ENCODE peak calls at places on chromosome 20, in five cellular contexts. One of them, this sample, is unnamed.

GRCh38 chr20:1467355-1468116 is 887 bp upstream of the NSFL1C start:
- DNase-seq in fibroblast of pulmonary artery: no peak
- DNase-seq in IMR-90: no peak
- DNase-seq in fibroblast of mammary gland: no peak
- DNase-seq in AG04450: no peak
- DNase-seq in this sample: no peak

GRCh38 chr20:48689388-48689787 is 138.4 kb downstream of the PREX1 start:
- DNase-seq in fibroblast of pulmonary artery: no peak
- DNase-seq in IMR-90: no peak
- DNase-seq in fibroblast of mammary gland: no peak
- DNase-seq in AG04450: no peak
- DNase-seq in this sample: no peak

GRCh38 chr20:17557675-17558006 is 12.2 kb upstream of the DSTN start:
- DNase-seq in fibroblast of pulmonary artery: peak
- DNase-seq in IMR-90: peak
- DNase-seq in fibroblast of mammary gland: peak
- DNase-seq in AG04450: peak
- DNase-seq in this sample: no peak

GRCh38 chr20:18412202-18412901 is 54.5 kb downstream of the DZANK1 start:
- DNase-seq in fibroblast of pulmonary artery: no peak
- DNase-seq in IMR-90: no peak
- DNase-seq in fibroblast of mammary gland: no peak
- DNase-seq in AG04450: no peak
- DNase-seq in this sample: no peak

GRCh38 chr20:528923-529594 is 14.5 kb downstream of the CSNK2A1 start:
- DNase-seq in fibroblast of pulmonary artery: peak
- DNase-seq in IMR-90: peak
- DNase-seq in fibroblast of mammary gland: peak
- DNase-seq in AG04450: peak
- DNase-seq in this sample: no peak

GRCh38 chr20:45917790-45918141 is 5.8 kb upstream of the PLTP start:
- DNase-seq in fibroblast of pulmonary artery: peak
- DNase-seq in IMR-90: peak
- DNase-seq in fibroblast of mammary gland: peak
- DNase-seq in AG04450: no peak
- DNase-seq in this sample: no peak

GRCh38 chr20:49478266-49478665 is 4.2 kb downstream of the KCNB1 start:
- DNase-seq in fibroblast of pulmonary artery: no peak
- DNase-seq in IMR-90: no peak
- DNase-seq in fibroblast of mammary gland: no peak
- DNase-seq in AG04450: no peak
- DNase-seq in this sample: no peak

GRCh38 chr20:31523361-31524283 is 9.4 kb downstream of the HM13 start:
- DNase-seq in fibroblast of pulmonary artery: peak
- DNase-seq in IMR-90: peak
- DNase-seq in fibroblast of mammary gland: peak
- DNase-seq in AG04450: no peak
- DNase-seq in this sample: no peak

GRCh38 chr20:51360451-51361230 is 181.9 kb downstream of the NFATC2 start:
- DNase-seq in fibroblast of pulmonary artery: peak
- DNase-seq in IMR-90: peak
- DNase-seq in fibroblast of mammary gland: peak
- DNase-seq in AG04450: peak
- DNase-seq in this sample: no peak

GRCh38 chr20:46695888-46696287 is 6.6 kb upstream of the TP53RK start:
- DNase-seq in fibroblast of pulmonary artery: peak
- DNase-seq in IMR-90: peak
- DNase-seq in fibroblast of mammary gland: no peak
- DNase-seq in AG04450: no peak
- DNase-seq in this sample: no peak

GRCh38 chr20:8664778-8665177 is 404.1 kb upstream of the PLCB4 start:
- DNase-seq in fibroblast of pulmonary artery: no peak
- DNase-seq in IMR-90: no peak
- DNase-seq in fibroblast of mammary gland: no peak
- DNase-seq in AG04450: no peak
- DNase-seq in this sample: no peak

GRCh38 chr20:53539516-53539915 is 54.1 kb downstream of the ZNF217 start:
- DNase-seq in fibroblast of pulmonary artery: no peak
- DNase-seq in IMR-90: no peak
- DNase-seq in fibroblast of mammary gland: no peak
- DNase-seq in AG04450: no peak
- DNase-seq in this sample: no peak

GRCh38 chr20:34301587-34302311 is 1.4 kb downstream of the AHCY start:
- DNase-seq in fibroblast of pulmonary artery: no peak
- DNase-seq in IMR-90: no peak
- DNase-seq in fibroblast of mammary gland: no peak
- DNase-seq in AG04450: no peak
- DNase-seq in this sample: no peak

GRCh38 chr20:61886721-61887658 is 178.7 kb downstream of the TAF4 start:
- DNase-seq in fibroblast of pulmonary artery: peak
- DNase-seq in IMR-90: peak
- DNase-seq in fibroblast of mammary gland: peak
- DNase-seq in AG04450: no peak
- DNase-seq in this sample: peak

GRCh38 chr20:1674361-1674760 is 16.8 kb upstream of the SIRPG start:
- DNase-seq in fibroblast of pulmonary artery: no peak
- DNase-seq in IMR-90: no peak
- DNase-seq in fibroblast of mammary gland: no peak
- DNase-seq in AG04450: no peak
- DNase-seq in this sample: no peak

GRCh38 chr20:13220194-13220856 is 749 bp upstream of the ISM1 start:
- DNase-seq in fibroblast of pulmonary artery: peak
- DNase-seq in IMR-90: peak
- DNase-seq in fibroblast of mammary gland: peak
- DNase-seq in AG04450: no peak
- DNase-seq in this sample: peak

GRCh38 chr20:48339147-48339985 is 488.4 kb downstream of the PREX1 start:
- DNase-seq in fibroblast of pulmonary artery: peak
- DNase-seq in IMR-90: peak
- DNase-seq in fibroblast of mammary gland: peak
- DNase-seq in AG04450: peak
- DNase-seq in this sample: no peak

GRCh38 chr20:32494498-32495216 is 90.5 kb downstream of the NOL4L start:
- DNase-seq in fibroblast of pulmonary artery: peak
- DNase-seq in IMR-90: no peak
- DNase-seq in fibroblast of mammary gland: no peak
- DNase-seq in AG04450: no peak
- DNase-seq in this sample: no peak

GRCh38 chr20:3077618-3078134 is 6.3 kb downstream of the OXT start:
- DNase-seq in fibroblast of pulmonary artery: no peak
- DNase-seq in IMR-90: no peak
- DNase-seq in fibroblast of mammary gland: no peak
- DNase-seq in AG04450: no peak
- DNase-seq in this sample: no peak

GRCh38 chr20:55632592-55632991 is 372.7 kb downstream of the CBLN4 start:
- DNase-seq in fibroblast of pulmonary artery: no peak
- DNase-seq in IMR-90: no peak
- DNase-seq in fibroblast of mammary gland: no peak
- DNase-seq in AG04450: no peak
- DNase-seq in this sample: no peak
- TF ChIP-seq CTCF in fibroblast of pulmonary artery: no peak
- TF ChIP-seq CTCF in IMR-90: no peak
- TF ChIP-seq CTCF in fibroblast of mammary gland: no peak
- TF ChIP-seq CTCF in AG04450: no peak
- TF ChIP-seq CTCF in this sample: no peak

DNA sequence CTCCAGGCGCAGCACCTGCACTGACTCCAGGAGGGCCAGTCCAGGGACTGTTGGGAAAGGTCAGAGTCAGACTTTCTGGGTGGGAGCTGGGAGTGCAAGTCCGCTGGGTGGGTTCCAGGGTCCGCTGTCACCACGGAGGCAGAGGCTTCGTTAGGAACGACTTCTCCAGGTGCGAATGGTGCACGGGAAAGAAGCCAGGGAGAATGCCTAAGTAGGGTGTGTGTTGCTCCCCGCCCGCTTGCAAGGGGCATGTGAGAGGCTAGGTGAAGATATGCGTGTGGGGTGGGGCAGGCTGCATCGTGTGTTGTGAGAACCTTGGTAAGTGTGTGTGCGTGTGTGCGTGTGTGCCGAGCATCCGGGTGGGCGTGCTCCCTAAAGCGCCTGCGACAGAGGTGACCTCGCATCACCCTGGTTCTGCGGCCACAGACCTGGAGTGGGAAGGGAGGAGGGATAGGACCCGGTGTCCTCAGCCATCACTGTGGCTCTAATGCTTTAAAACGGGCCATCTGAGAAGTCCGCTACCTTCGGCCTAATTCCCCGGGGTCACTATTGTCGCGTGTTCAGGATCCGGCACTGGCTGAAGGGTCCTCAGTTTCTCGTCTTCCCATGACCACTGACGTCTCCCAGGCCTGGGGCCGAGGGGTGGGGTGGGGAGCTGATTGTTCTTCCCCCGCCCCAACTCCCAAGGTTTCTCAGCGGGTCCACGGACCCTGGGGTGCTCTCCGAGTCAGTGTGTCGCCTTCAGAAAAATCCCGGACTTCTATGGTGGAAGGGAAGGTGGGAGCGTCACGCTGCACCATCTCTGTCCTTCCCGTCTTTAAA is 6.1 kb downstream of the SLC32A1 start:
- DNase-seq in fibroblast of pulmonary artery: no peak
- DNase-seq in IMR-90: no peak
- DNase-seq in fibroblast of mammary gland: no peak
- DNase-seq in AG04450: no peak
- DNase-seq in this sample: no peak
- H3K4me3 ChIP-seq in fibroblast of pulmonary artery: no peak
- H3K4me3 ChIP-seq in IMR-90: no peak
- H3K4me3 ChIP-seq in fibroblast of mammary gland: no peak
- H3K4me3 ChIP-seq in AG04450: no peak
- H3K4me3 ChIP-seq in this sample: peak

GRCh38 chr20:56630086-56630493 is 984 bp downstream of the TFAP2C start:
- DNase-seq in fibroblast of pulmonary artery: peak
- DNase-seq in IMR-90: no peak
- DNase-seq in fibroblast of mammary gland: peak
- DNase-seq in AG04450: no peak
- DNase-seq in this sample: peak
- TF ChIP-seq CTCF in fibroblast of pulmonary artery: peak
- TF ChIP-seq CTCF in IMR-90: peak
- TF ChIP-seq CTCF in fibroblast of mammary gland: peak
- TF ChIP-seq CTCF in AG04450: no peak
- TF ChIP-seq CTCF in this sample: peak

GRCh38 chr20:64049060-64049886 is at the start of gene SOX18:
- DNase-seq in fibroblast of pulmonary artery: peak
- DNase-seq in IMR-90: peak
- DNase-seq in fibroblast of mammary gland: peak
- DNase-seq in AG04450: no peak
- DNase-seq in this sample: peak
- H3K4me3 ChIP-seq in fibroblast of pulmonary artery: peak
- H3K4me3 ChIP-seq in IMR-90: peak
- H3K4me3 ChIP-seq in fibroblast of mammary gland: no peak
- H3K4me3 ChIP-seq in AG04450: no peak
- H3K4me3 ChIP-seq in this sample: peak

This sample was measured in A673.